ENCODE peak calls at places on chromosome 9, in eight cellular contexts. B, D, J, O, Y, K, Q and W are unnamed samples.

GRCh38 chr9:136666364-136667216 is 3.9 kb downstream of the EGFL7 start:
- DNase-seq in B (no peak), J (no peak), Q (no peak), O (no peak), Y (no peak), D (peak), K (peak), W (no peak)

GRCh38 chr9:2158111-2158610 is 143.0 kb downstream of the SMARCA2 start:
- DNase-seq in J (peak), Y (peak), B (no peak), D (peak), K (peak), Q (peak), O (no peak), W (no peak)

GRCh38 chr9:133075925-133076324 is 14.1 kb downstream of the CEL start:
- DNase-seq in B (no peak), K (peak), D (no peak), O (no peak), J (peak), Y (no peak), Q (no peak), W (no peak)

GRCh38 chr9:128553695-128554094 is 1.3 kb downstream of the SPTAN1 start:
- DNase-seq in K (peak), Y (no peak), O (no peak), D (no peak), Q (no peak), J (peak), B (no peak), W (no peak)

GRCh38 chr9:31045810-31046209 is 1338.6 kb upstream of the ACO1 start:
- DNase-seq in Q (no peak), K (no peak), B (no peak), Y (no peak), J (no peak), D (no peak), O (no peak), W (no peak)

GRCh38 chr9:96044401-96044800 is 168.9 kb downstream of the ERCC6L2 start:
- DNase-seq in J (no peak), Q (no peak), D (no peak), K (no peak), B (no peak), Y (no peak), O (no peak), W (no peak)

GRCh38 chr9:14260101-14260500 is 53.8 kb downstream of the NFIB start:
- DNase-seq in B (no peak), Q (no peak), K (no peak), D (no peak), Y (no peak), O (no peak), J (no peak), W (no peak)

GRCh38 chr9:124467410-124468060 is 17.3 kb downstream of the ADGRD2 start:
- DNase-seq in Q (no peak), O (no peak), Y (no peak), D (no peak), K (no peak), B (no peak), J (no peak), W (no peak)

GRCh38 chr9:127311239-127311741 is 46.7 kb downstream of the GARNL3 start:
- DNase-seq in J (peak), B (peak), O (peak), K (peak), D (peak), Q (peak), Y (peak), W (no peak)

GRCh38 chr9:4238522-4238921 is 61.3 kb downstream of the GLIS3 start:
- DNase-seq in B (no peak), K (peak), O (no peak), Y (no peak), D (no peak), J (peak), Q (no peak), W (no peak)

GRCh38 chr9:8437878-8438277 is 638.3 kb upstream of the DMAC1 start:
- DNase-seq in D (no peak), K (no peak), O (no peak), Y (no peak), B (no peak), Q (no peak), J (no peak), W (no peak)

GRCh38 chr9:77866882-77867281 is 164.7 kb downstream of the GNAQ start:
- DNase-seq in Y (no peak), O (no peak), Q (no peak), J (no peak), K (no peak), D (no peak), B (no peak), W (no peak)

GRCh38 chr9:87643778-87644570 is 81.9 kb upstream of the CTSL start:
- DNase-seq in D (peak), O (no peak), B (no peak), Q (no peak), J (no peak), K (no peak), Y (no peak), W (no peak)

GRCh38 chr9:94860678-94861588 is 134.4 kb downstream of the AOPEP start:
- DNase-seq in K (peak), Y (no peak), O (no peak), B (peak), J (no peak), D (no peak), Q (peak), W (no peak)

GRCh38 chr9:118959366-118959765 is 409.9 kb downstream of the BRINP1 start:
- DNase-seq in J (no peak), Y (no peak), K (no peak), Q (no peak), B (no peak), D (no peak), O (no peak), W (no peak)

GRCh38 chr9:37370968-37371563 is 51.4 kb upstream of the GRHPR start:
- DNase-seq in O (no peak), K (no peak), Q (no peak), D (no peak), Y (no peak), B (no peak), J (no peak), W (no peak)

GRCh38 chr9:113709721-113710120 is 166.4 kb upstream of the ZNF618 start:
- DNase-seq in Y (no peak), K (no peak), O (no peak), Q (no peak), D (no peak), B (no peak), J (no peak), W (no peak)

GRCh38 chr9:2991292-2991691 is 147.4 kb upstream of the PUM3 start:
- DNase-seq in Q (no peak), J (no peak), O (no peak), K (no peak), B (no peak), Y (no peak), D (no peak), W (no peak)

GRCh38 chr9:91891915-91892314 is 58.1 kb downstream of the ROR2 start:
- DNase-seq in J (no peak), D (no peak), Q (no peak), B (no peak), K (no peak), Y (no peak), O (no peak), W (no peak)

GRCh38 chr9:9091387-9091786 is 1291.8 kb upstream of the DMAC1 start:
- DNase-seq in O (no peak), D (no peak), B (no peak), Y (no peak), J (peak), K (no peak), Q (no peak), W (no peak)

GRCh38 chr9:80873861-80874260 is 815.5 kb downstream of the TLE1 start:
- DNase-seq in Q (no peak), J (no peak), K (peak), O (no peak), B (no peak), D (no peak), Y (no peak), W (no peak)

GRCh38 chr9:108259917-108260675 is 595.7 kb downstream of the ACTL7B start:
- DNase-seq in J (no peak), K (peak), Q (no peak), D (no peak), B (no peak), Y (peak), O (no peak), W (no peak)

GRCh38 chr9:4748612-4749011 is 7.6 kb upstream of the AK3 start:
- DNase-seq in B (no peak), D (no peak), K (no peak), Y (no peak), O (peak), J (no peak), Q (no peak), W (no peak)

GRCh38 chr9:32968101-32969011 is 33.1 kb downstream of the APTX start:
- DNase-seq in Y (peak), J (peak), B (peak), K (peak), D (peak), Q (peak), O (peak), W (no peak)

GRCh38 chr9:77667151-77667550 is 19.0 kb upstream of the GNA14 start:
- DNase-seq in O (no peak), K (no peak), Y (no peak), B (no peak), D (no peak), J (peak), Q (no peak), W (no peak)

GRCh38 chr9:112396872-112397271 is 17.0 kb downstream of the HSDL2 start:
- DNase-seq in K (no peak), J (no peak), D (no peak), Q (no peak), B (no peak), O (no peak), Y (peak), W (no peak)

GRCh38 chr9:93072383-93072795 is 13.9 kb downstream of the SUSD3 start:
- DNase-seq in B (peak), Y (peak), K (peak), J (no peak), D (no peak), O (no peak), Q (no peak), W (no peak)

GRCh38 chr9:87498816-87499454 is 1.3 kb downstream of the DAPK1 start:
- DNase-seq in Y (no peak), Q (no peak), B (no peak), D (peak), O (no peak), K (no peak), J (no peak), W (no peak)

GRCh38 chr9:78235296-78235770 is 542 bp upstream of the CEP78 start:
- DNase-seq in K (peak), Q (no peak), J (peak), Y (no peak), D (peak), O (no peak), B (peak), W (no peak)